ENCODE peak calls at places on chromosome 20, in seven cellular contexts. X is Peyer's patch, Y is breast epithelium, A is endothelial cell of umbilical vein, V is cardiac muscle cell, E is uterus, H is BJ. M is an unnamed sample. For H3K36me3, the result is how much of the 10 kb centered on the place peaks cover.

GRCh38 chr20:62063601-62063980 is 2.1 kb downstream of the TAF4 start:
- DNase-seq in Y (peak), A (no peak), E (no peak), V (peak), H (no peak), X (no peak), M (no peak)

GRCh38 chr20:9286501-9286900 is 217.6 kb downstream of the PLCB4 start:
- DNase-seq in A (no peak), V (no peak), E (no peak), H (no peak), Y (no peak), X (no peak), M (no peak)

GRCh38 chr20:53609501-53610445 is 16.1 kb upstream of the ZNF217 start:
- DNase-seq in X (peak), V (no peak), H (no peak), A (peak), E (no peak), Y (no peak), M (peak)

GRCh38 chr20:8875586-8875985 is 193.3 kb upstream of the PLCB4 start:
- DNase-seq in H (no peak), Y (no peak), A (peak), X (no peak), V (no peak), E (no peak), M (no peak)

GRCh38 chr20:47008842-47009518 is 114.3 kb downstream of the EYA2 start:
- DNase-seq in X (no peak), Y (no peak), E (no peak), H (no peak), V (no peak), A (no peak), M (no peak)

GRCh38 chr20:1937316-1937976 is 42.2 kb downstream of the SIRPA start:
- DNase-seq in E (no peak), X (no peak), A (no peak), H (no peak), Y (no peak), V (no peak), M (no peak)

GRCh38 chr20:48738399-48739304 is 89.1 kb downstream of the PREX1 start:
- DNase-seq in A (peak), Y (no peak), X (no peak), H (no peak), E (no peak), V (peak), M (peak)

GRCh38 chr20:36541227-36542018 is at the start of gene MYL9:
- DNase-seq in A (peak), Y (peak), V (peak), H (peak), X (peak), E (peak), M (peak)

GRCh38 chr20:24722586-24722985 is 226.5 kb upstream of the CST7 start:
- DNase-seq in V (no peak), X (no peak), E (no peak), H (no peak), A (no peak), Y (no peak), M (no peak)

GRCh38 chr20:36768768-36769430 is 4.7 kb downstream of the DSN1 start:
- DNase-seq in Y (no peak), H (peak), A (peak), V (no peak), E (no peak), X (no peak), M (no peak)

GRCh38 chr20:61640846-61641245 is 388.8 kb downstream of the CDH4 start:
- DNase-seq in A (no peak), X (no peak), Y (no peak), V (no peak), E (no peak), H (no peak), M (no peak)

GRCh38 chr20:40361916-40362315 is 327.1 kb downstream of the MAFB start:
- DNase-seq in A (no peak), X (no peak), H (no peak), Y (no peak), E (no peak), V (no peak), M (no peak)

GRCh38 chr20:8082999-8083398 is 49.1 kb upstream of the PLCB1 start:
- DNase-seq in V (no peak), H (peak), Y (no peak), X (no peak), A (no peak), E (peak), M (no peak)

GRCh38 chr20:4666001-4666470 is 55.7 kb upstream of the PRND start:
- DNase-seq in X (no peak), A (peak), V (no peak), Y (no peak), H (peak), E (no peak), M (no peak)

GRCh38 chr20:58647814-58648501 is 3.1 kb upstream of the STX16 start:
- DNase-seq in E (peak), X (peak), Y (no peak), V (no peak), H (peak), A (peak), M (no peak)

GRCh38 chr20:52425253-52425652 is 233.7 kb upstream of the ZFP64 start:
- DNase-seq in A (no peak), E (no peak), X (no peak), Y (no peak), V (no peak), H (no peak), M (no peak)

GRCh38 chr20:60262967-60263603 is 304.9 kb downstream of the CDH26 start:
- DNase-seq in V (peak), X (no peak), E (no peak), A (no peak), Y (no peak), H (no peak), M (no peak)

GRCh38 chr20:58621906-58622548 is 29.1 kb upstream of the STX16 start:
- DNase-seq in Y (no peak), E (no peak), X (no peak), H (no peak), A (no peak), V (no peak), M (no peak)

DNA sequence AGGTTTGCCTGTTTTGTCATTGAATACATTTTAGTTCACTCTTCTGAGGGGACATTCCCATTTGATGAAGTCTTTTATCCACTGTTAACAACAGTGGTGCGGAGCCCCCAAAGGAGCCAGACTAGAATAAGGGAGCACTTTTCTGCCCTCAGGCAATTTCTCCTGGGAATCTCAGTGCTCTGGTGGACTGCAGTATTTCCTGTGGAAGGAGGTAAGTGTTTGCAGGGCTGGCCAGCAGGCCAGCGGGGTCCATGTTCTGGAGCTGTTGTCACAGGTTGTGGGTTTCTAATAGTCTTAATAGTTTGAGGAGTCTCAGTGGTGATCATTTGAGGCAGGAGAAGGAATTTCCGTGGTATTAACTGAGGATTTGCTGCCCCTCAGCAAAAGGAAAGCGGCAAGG is 83.5 kb downstream of the ASXL1 start:
- DNase-seq in E (no peak), H (no peak), V (no peak), X (no peak), Y (no peak), A (no peak), M (no peak)
- H3K36me3 ChIP-seq in E (under half), H (under half), V (under half), X (under half), Y (under half), A (under half), M (under half)

GRCh38 chr20:56187791-56188190 is 60.7 kb upstream of the MC3R start:
- DNase-seq in X (no peak), H (no peak), E (no peak), Y (no peak), A (no peak), V (no peak), M (no peak)
- TF ChIP-seq CTCF in X (no peak), H (no peak), E (no peak), Y (no peak), A (no peak), V (no peak), M (no peak)

GRCh38 chr20:44054118-44054517 is 132.9 kb downstream of the JPH2 start:
- DNase-seq in H (no peak), X (no peak), A (no peak), E (no peak), Y (no peak), V (no peak), M (no peak)
- H3K36me3 ChIP-seq in H (under half), X (under half), A (under half), E (under half), Y (under half), V (under half), M (under half)

DNA sequence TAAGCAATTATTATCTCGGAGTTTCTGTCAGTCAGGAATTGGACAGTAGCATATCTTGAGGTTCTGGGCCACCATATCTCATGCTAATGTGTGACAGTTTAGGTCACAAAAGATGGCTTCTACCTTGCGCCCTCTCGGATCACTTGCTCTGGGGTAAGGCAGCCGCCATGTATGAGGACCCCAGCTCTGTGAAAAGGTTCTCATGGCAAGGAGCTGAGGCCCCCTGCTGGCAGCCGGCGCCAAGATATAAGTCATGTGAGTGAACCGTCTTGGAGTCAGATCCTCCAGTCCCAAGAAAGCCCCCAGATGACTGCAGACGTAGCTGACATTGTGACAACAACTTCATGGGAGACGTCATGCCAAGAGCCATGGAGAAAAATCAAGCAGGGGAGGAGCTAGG is 670.8 kb downstream of the KIF16B start:
- DNase-seq in A (peak), H (no peak), X (no peak), Y (no peak), E (no peak), V (no peak), M (peak)
- TF ChIP-seq CTCF in A (peak), H (no peak), X (no peak), Y (no peak), E (no peak), V (no peak), M (peak)

DNA sequence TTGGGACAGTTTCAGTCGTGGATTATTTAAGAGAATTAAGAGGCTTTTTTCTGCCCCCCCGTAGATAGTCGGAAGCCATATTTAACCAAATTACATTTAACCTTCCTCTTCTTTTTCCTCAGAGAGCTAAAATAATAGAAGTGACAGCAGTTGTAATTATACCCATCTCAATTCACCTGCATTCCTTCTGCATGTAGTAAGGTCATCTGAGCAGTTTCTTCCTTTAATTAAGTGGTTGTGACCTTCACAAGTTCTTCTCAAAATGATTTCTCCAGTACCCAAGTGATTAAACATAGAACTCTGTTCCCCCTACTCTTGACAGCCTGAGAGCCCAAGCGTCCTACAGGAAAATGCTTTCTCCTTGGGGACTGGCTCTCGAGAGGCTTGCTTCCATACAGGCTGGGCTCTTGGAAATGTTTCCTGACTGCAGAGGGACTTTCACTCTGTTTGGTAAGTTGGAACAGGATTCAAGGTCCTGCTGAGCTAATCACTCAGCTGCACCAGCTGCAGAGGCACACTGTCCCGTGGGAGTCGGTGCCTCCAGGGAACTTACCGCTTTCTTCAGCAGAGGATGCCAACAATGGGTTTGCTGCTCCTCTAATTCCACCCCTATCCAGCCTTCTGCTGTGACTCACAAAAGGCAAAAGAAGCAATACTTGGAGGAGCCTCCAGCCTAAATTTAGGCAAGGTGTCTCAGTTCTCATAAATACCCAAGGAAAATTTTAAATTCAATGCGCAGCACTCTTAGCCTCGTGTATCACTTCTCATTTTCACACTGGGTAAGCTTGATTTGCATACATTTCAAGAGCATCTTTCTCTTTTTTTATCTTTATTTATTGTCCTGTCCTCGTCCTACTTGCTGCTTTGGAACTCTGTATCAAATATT is 414.9 kb downstream of the KIF16B start:
- DNase-seq in X (no peak), Y (no peak), H (no peak), A (no peak), E (no peak), V (no peak), M (peak)
- H3K36me3 ChIP-seq in X (under half), Y (under half), H (under half), A (under half), E (under half), V (under half), M (under half)

GRCh38 chr20:20406306-20406705 is 38.4 kb downstream of the INSM1 start:
- DNase-seq in V (no peak), A (no peak), X (no peak), E (no peak), Y (no peak), H (no peak), M (no peak)

GRCh38 chr20:20410678-20411077 is 42.8 kb downstream of the INSM1 start:
- DNase-seq in H (no peak), V (peak), Y (no peak), A (peak), E (no peak), X (no peak), M (no peak)

GRCh38 chr20:20409326-20409725 is 41.4 kb downstream of the INSM1 start:
- DNase-seq in X (no peak), Y (no peak), E (no peak), A (no peak), V (no peak), H (no peak), M (no peak)

GRCh38 chr20:20405619-20406018 is 37.7 kb downstream of the INSM1 start:
- DNase-seq in Y (no peak), X (no peak), V (no peak), H (no peak), A (no peak), E (no peak), M (no peak)

DNA sequence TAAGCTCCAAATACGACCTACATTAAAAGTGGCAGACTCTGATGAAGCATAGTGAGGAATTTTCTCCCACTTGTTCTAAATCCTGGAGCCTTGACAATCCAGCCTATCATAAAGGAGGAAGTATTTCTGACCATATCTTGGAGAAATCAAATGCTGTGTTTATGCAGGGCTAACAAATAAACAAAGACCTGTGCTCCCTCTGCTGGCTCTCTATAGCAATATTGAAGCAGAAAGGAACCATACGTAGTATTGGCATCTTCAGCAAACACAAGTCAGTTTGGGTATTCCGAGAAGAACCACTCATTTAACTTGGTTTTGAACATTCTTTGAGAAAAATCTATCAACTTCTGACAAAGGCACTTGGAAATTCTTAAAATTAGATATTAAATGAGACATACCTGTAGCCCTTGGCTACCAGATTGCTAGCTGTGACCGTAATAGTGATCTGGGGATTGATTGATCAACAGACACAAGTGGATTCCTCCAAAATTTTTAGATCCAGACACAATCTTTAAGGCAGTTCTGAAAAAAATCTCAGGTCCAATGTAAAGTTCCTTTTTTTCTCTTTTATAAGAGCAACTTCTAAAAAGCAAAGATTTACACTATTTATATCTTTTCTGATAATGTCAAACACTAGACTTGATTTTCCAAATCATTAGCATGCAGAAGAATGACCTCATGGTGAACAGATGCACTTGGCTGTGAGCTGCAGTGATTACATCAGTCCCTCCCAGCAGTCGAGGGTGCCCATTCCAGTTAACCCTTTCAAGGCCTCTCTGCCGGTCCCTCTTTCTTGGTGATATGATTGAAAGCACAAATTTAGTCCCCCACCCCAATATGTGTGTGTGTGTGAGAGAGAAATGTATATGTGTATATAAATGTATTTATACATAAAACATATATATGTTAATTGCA is 40.2 kb downstream of the INSM1 start:
- DNase-seq in E (no peak), Y (no peak), V (no peak), A (no peak), H (no peak), X (no peak), M (no peak)
- TF ChIP-seq CTCF in E (no peak), Y (no peak), V (peak), A (no peak), H (peak), X (no peak), M (peak)

GRCh38 chr20:63284981-63285524 is 7.9 kb upstream of the COL20A1 start:
- DNase-seq in H (no peak), V (no peak), Y (no peak), X (no peak), E (no peak), A (no peak), M (no peak)
- H3K36me3 ChIP-seq in H (half or more), V (under half), Y (under half), X (under half), E (under half), A (under half), M (under half)

DNA sequence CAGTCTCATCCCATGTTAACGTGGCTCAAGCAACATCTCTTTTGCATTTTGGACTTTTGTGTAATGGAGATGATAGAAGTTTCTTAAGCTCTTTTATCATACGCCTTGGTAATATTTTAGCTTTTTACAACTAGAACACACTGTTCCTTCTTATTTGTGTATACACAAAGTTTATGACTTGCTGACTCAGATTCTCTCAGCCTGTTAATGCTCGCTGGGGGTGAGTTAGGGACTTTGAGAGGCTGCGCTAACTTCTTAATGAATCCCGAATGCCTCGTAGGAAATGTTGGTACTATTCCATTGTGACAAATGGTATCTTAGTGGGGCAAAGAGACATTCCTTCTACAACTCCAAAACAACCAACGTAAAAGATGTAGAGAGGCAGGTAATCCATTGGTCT is 509.7 kb downstream of the DOK5 start:
- DNase-seq in X (no peak), Y (no peak), H (no peak), E (no peak), A (no peak), V (no peak), M (no peak)
- TF ChIP-seq CTCF in X (no peak), Y (no peak), H (no peak), E (no peak), A (no peak), V (no peak), M (no peak)

GRCh38 chr20:44954198-44954597 is 6.0 kb downstream of the TOMM34 start:
- DNase-seq in X (no peak), A (no peak), V (no peak), E (no peak), H (no peak), Y (no peak), M (no peak)

GRCh38 chr20:44955270-44955669 is 4.9 kb downstream of the TOMM34 start:
- DNase-seq in H (no peak), E (no peak), X (no peak), Y (no peak), V (no peak), A (no peak), M (no peak)

GRCh38 chr20:44956410-44956809 is 3.8 kb downstream of the TOMM34 start:
- DNase-seq in H (no peak), V (no peak), A (no peak), Y (no peak), X (no peak), E (no peak), M (no peak)

GRCh38 chr20:44950368-44950767 is 9.8 kb downstream of the TOMM34 start:
- DNase-seq in H (no peak), Y (no peak), E (no peak), V (no peak), X (no peak), A (no peak), M (no peak)

DNA sequence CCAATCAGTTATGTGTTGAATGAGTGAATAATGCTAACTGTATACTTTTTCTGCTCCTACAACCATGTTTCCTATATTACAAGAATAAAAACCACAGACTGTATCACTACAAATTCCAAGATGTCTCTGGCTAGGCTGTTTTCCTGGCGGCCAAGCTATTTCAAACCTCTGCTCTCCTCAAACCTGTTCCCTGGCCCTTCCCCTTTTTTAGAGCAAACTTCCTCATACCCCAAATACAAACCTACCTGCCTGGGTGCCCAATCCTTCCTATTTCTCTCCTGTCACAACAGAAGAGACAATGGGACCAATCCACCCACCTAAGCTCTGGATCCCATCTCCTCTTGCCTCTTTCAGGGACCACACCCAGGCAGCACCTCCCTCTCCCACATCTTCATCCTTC is 7.5 kb downstream of the TOMM34 start:
- DNase-seq in V (no peak), E (no peak), A (no peak), Y (no peak), X (no peak), H (no peak), M (no peak)
- H3K36me3 ChIP-seq in V (half or more), E (under half), A (half or more), Y (under half), X (under half), H (under half), M (under half)